ENCODE peak calls at places on chromosomes 1 and 21, in nine cellular contexts. One of them, this sample, is unnamed.

GRCh38 chr21:24514081-24514733 is 1093.1 kb downstream of the MRPL39 start:
- DNase-seq in psoas muscle: no peak
- DNase-seq in AG09319: no peak
- DNase-seq in foreskin keratinocyte: peak; percentile 1
- DNase-seq in MM.1S: peak; percentile 57
- DNase-seq in IMR-90: peak; percentile 27
- DNase-seq in fibroblast of pulmonary artery: peak; percentile 4
- DNase-seq in ovary: no peak
- DNase-seq in dorsolateral prefrontal cortex: no peak
- DNase-seq in this sample: no peak

GRCh38 chr1:236761397-236762132 is 33.5 kb upstream of the MTR start:
- DNase-seq in psoas muscle: no peak
- DNase-seq in MM.1S: no peak
- DNase-seq in fibroblast of pulmonary artery: no peak
- DNase-seq in AG09319: no peak
- DNase-seq in IMR-90: no peak
- DNase-seq in dorsolateral prefrontal cortex: no peak
- DNase-seq in ovary: no peak
- DNase-seq in foreskin keratinocyte: no peak
- DNase-seq in this sample: no peak

GRCh38 chr1:197908695-197909336 is 6.4 kb downstream of the C1orf53 start:
- DNase-seq in dorsolateral prefrontal cortex: no peak
- DNase-seq in AG09319: no peak
- DNase-seq in MM.1S: no peak
- DNase-seq in IMR-90: no peak
- DNase-seq in ovary: no peak
- DNase-seq in fibroblast of pulmonary artery: no peak
- DNase-seq in psoas muscle: no peak
- DNase-seq in foreskin keratinocyte: no peak
- DNase-seq in this sample: no peak

GRCh38 chr1:234866007-234866866 is 256.3 kb upstream of the IRF2BP2 start:
- DNase-seq in IMR-90: peak; percentile 90
- DNase-seq in ovary: no peak
- DNase-seq in psoas muscle: peak; percentile 57
- DNase-seq in fibroblast of pulmonary artery: peak; percentile 88
- DNase-seq in MM.1S: no peak
- DNase-seq in dorsolateral prefrontal cortex: no peak
- DNase-seq in foreskin keratinocyte: peak; percentile 68
- DNase-seq in AG09319: no peak
- DNase-seq in this sample: no peak

GRCh38 chr1:17926906-17927305 is 171.8 kb downstream of the ACTL8 start:
- DNase-seq in MM.1S: no peak
- DNase-seq in dorsolateral prefrontal cortex: no peak
- DNase-seq in psoas muscle: no peak
- DNase-seq in ovary: no peak
- DNase-seq in foreskin keratinocyte: no peak
- DNase-seq in AG09319: no peak
- DNase-seq in fibroblast of pulmonary artery: no peak
- DNase-seq in IMR-90: no peak
- DNase-seq in this sample: no peak

GRCh38 chr1:216903389-216903754 is 180.1 kb upstream of the ESRRG start:
- DNase-seq in psoas muscle: no peak
- DNase-seq in IMR-90: peak; percentile 87
- DNase-seq in foreskin keratinocyte: peak; percentile 97
- DNase-seq in MM.1S: no peak
- DNase-seq in ovary: no peak
- DNase-seq in fibroblast of pulmonary artery: peak; percentile 46
- DNase-seq in dorsolateral prefrontal cortex: no peak
- DNase-seq in AG09319: no peak
- DNase-seq in this sample: no peak

GRCh38 chr1:57470028-57470427 is 46.2 kb upstream of the DAB1 start:
- DNase-seq in MM.1S: no peak
- DNase-seq in fibroblast of pulmonary artery: peak; percentile 41
- DNase-seq in foreskin keratinocyte: no peak
- DNase-seq in IMR-90: peak; percentile 60
- DNase-seq in dorsolateral prefrontal cortex: no peak
- DNase-seq in psoas muscle: no peak
- DNase-seq in ovary: no peak
- DNase-seq in AG09319: no peak
- DNase-seq in this sample: no peak

GRCh38 chr1:154866995-154867795 is 2.9 kb downstream of the KCNN3 start:
- DNase-seq in MM.1S: no peak
- DNase-seq in dorsolateral prefrontal cortex: peak; percentile 76
- DNase-seq in psoas muscle: peak; percentile 67
- DNase-seq in foreskin keratinocyte: peak; percentile 75
- DNase-seq in AG09319: no peak
- DNase-seq in IMR-90: peak; percentile 85
- DNase-seq in ovary: no peak
- DNase-seq in fibroblast of pulmonary artery: peak; percentile 74
- DNase-seq in this sample: peak; percentile 51

GRCh38 chr1:86449103-86449502 is 19.6 kb upstream of the CLCA1 start:
- DNase-seq in IMR-90: no peak
- DNase-seq in AG09319: no peak
- DNase-seq in foreskin keratinocyte: no peak
- DNase-seq in fibroblast of pulmonary artery: no peak
- DNase-seq in dorsolateral prefrontal cortex: no peak
- DNase-seq in psoas muscle: no peak
- DNase-seq in ovary: no peak
- DNase-seq in MM.1S: no peak
- DNase-seq in this sample: no peak

GRCh38 chr1:247914941-247915662 is 5.0 kb upstream of the OR2T8 start:
- DNase-seq in foreskin keratinocyte: no peak
- DNase-seq in IMR-90: no peak
- DNase-seq in ovary: no peak
- DNase-seq in psoas muscle: no peak
- DNase-seq in MM.1S: no peak
- DNase-seq in fibroblast of pulmonary artery: no peak
- DNase-seq in dorsolateral prefrontal cortex: no peak
- DNase-seq in AG09319: no peak
- DNase-seq in this sample: no peak

GRCh38 chr1:231844986-231845502 is 218.5 kb downstream of the DISC1 start:
- DNase-seq in foreskin keratinocyte: no peak
- DNase-seq in dorsolateral prefrontal cortex: no peak
- DNase-seq in ovary: no peak
- DNase-seq in MM.1S: no peak
- DNase-seq in IMR-90: peak; percentile 61
- DNase-seq in psoas muscle: no peak
- DNase-seq in fibroblast of pulmonary artery: no peak
- DNase-seq in AG09319: no peak
- DNase-seq in this sample: peak; percentile 4

GRCh38 chr1:30130106-30130505 is 593.3 kb downstream of the MATN1 start:
- DNase-seq in AG09319: no peak
- DNase-seq in fibroblast of pulmonary artery: no peak
- DNase-seq in MM.1S: no peak
- DNase-seq in ovary: no peak
- DNase-seq in psoas muscle: no peak
- DNase-seq in IMR-90: no peak
- DNase-seq in dorsolateral prefrontal cortex: no peak
- DNase-seq in foreskin keratinocyte: no peak
- DNase-seq in this sample: no peak

GRCh38 chr1:206892351-206892984 is 4.8 kb upstream of the IL24 start:
- DNase-seq in psoas muscle: no peak
- DNase-seq in dorsolateral prefrontal cortex: no peak
- DNase-seq in foreskin keratinocyte: no peak
- DNase-seq in ovary: no peak
- DNase-seq in MM.1S: no peak
- DNase-seq in fibroblast of pulmonary artery: peak; percentile 86
- DNase-seq in AG09319: no peak
- DNase-seq in IMR-90: peak; percentile 84
- DNase-seq in this sample: no peak

GRCh38 chr21:44875341-44875740 is 1.9 kb upstream of the PTTG1IP start:
- DNase-seq in ovary: no peak
- DNase-seq in dorsolateral prefrontal cortex: no peak
- DNase-seq in MM.1S: peak; percentile 66
- DNase-seq in fibroblast of pulmonary artery: peak; percentile 67
- DNase-seq in AG09319: peak; percentile 25
- DNase-seq in foreskin keratinocyte: peak; percentile 52
- DNase-seq in psoas muscle: no peak
- DNase-seq in IMR-90: peak; percentile 22
- DNase-seq in this sample: peak; percentile 34
- TF ChIP-seq CTCF in ovary: no peak
- TF ChIP-seq CTCF in dorsolateral prefrontal cortex: no peak
- TF ChIP-seq CTCF in MM.1S: peak; percentile 35
- TF ChIP-seq CTCF in fibroblast of pulmonary artery: peak; percentile 5
- TF ChIP-seq CTCF in AG09319: peak; percentile 17
- TF ChIP-seq CTCF in foreskin keratinocyte: peak; percentile 60
- TF ChIP-seq CTCF in psoas muscle: no peak
- TF ChIP-seq CTCF in IMR-90: no peak
- TF ChIP-seq CTCF in this sample: peak; percentile 47

GRCh38 chr1:195902779-195903178 is 705.5 kb downstream of the KCNT2 start:
- DNase-seq in fibroblast of pulmonary artery: no peak
- DNase-seq in MM.1S: no peak
- DNase-seq in IMR-90: no peak
- DNase-seq in psoas muscle: no peak
- DNase-seq in AG09319: no peak
- DNase-seq in dorsolateral prefrontal cortex: no peak
- DNase-seq in ovary: no peak
- DNase-seq in foreskin keratinocyte: no peak
- DNase-seq in this sample: no peak

GRCh38 chr1:195899762-195900352 is 708.4 kb downstream of the KCNT2 start:
- DNase-seq in AG09319: no peak
- DNase-seq in foreskin keratinocyte: peak; percentile 72
- DNase-seq in IMR-90: peak; percentile 74
- DNase-seq in MM.1S: no peak
- DNase-seq in ovary: no peak
- DNase-seq in dorsolateral prefrontal cortex: no peak
- DNase-seq in fibroblast of pulmonary artery: peak; percentile 59
- DNase-seq in psoas muscle: no peak
- DNase-seq in this sample: no peak

GRCh38 chr1:195898924-195899323 is 709.3 kb downstream of the KCNT2 start:
- DNase-seq in MM.1S: no peak
- DNase-seq in IMR-90: no peak
- DNase-seq in psoas muscle: no peak
- DNase-seq in fibroblast of pulmonary artery: no peak
- DNase-seq in dorsolateral prefrontal cortex: no peak
- DNase-seq in AG09319: no peak
- DNase-seq in foreskin keratinocyte: no peak
- DNase-seq in ovary: no peak
- DNase-seq in this sample: no peak

GRCh38 chr1:195894411-195894810 is 713.8 kb downstream of the KCNT2 start:
- DNase-seq in IMR-90: peak; percentile 1
- DNase-seq in ovary: no peak
- DNase-seq in fibroblast of pulmonary artery: peak; percentile 74
- DNase-seq in foreskin keratinocyte: peak; percentile 18
- DNase-seq in psoas muscle: no peak
- DNase-seq in MM.1S: no peak
- DNase-seq in AG09319: no peak
- DNase-seq in dorsolateral prefrontal cortex: no peak
- DNase-seq in this sample: no peak

GRCh38 chr1:195897072-195897471 is 711.2 kb downstream of the KCNT2 start:
- DNase-seq in foreskin keratinocyte: peak; percentile 17
- DNase-seq in MM.1S: no peak
- DNase-seq in dorsolateral prefrontal cortex: no peak
- DNase-seq in psoas muscle: no peak
- DNase-seq in ovary: no peak
- DNase-seq in AG09319: no peak
- DNase-seq in fibroblast of pulmonary artery: no peak
- DNase-seq in IMR-90: no peak
- DNase-seq in this sample: no peak
- TF ChIP-seq CTCF in foreskin keratinocyte: peak; percentile 53
- TF ChIP-seq CTCF in MM.1S: no peak
- TF ChIP-seq CTCF in dorsolateral prefrontal cortex: no peak
- TF ChIP-seq CTCF in psoas muscle: no peak
- TF ChIP-seq CTCF in ovary: no peak
- TF ChIP-seq CTCF in AG09319: no peak
- TF ChIP-seq CTCF in fibroblast of pulmonary artery: no peak
- TF ChIP-seq CTCF in IMR-90: no peak
- TF ChIP-seq CTCF in this sample: no peak

DNA sequence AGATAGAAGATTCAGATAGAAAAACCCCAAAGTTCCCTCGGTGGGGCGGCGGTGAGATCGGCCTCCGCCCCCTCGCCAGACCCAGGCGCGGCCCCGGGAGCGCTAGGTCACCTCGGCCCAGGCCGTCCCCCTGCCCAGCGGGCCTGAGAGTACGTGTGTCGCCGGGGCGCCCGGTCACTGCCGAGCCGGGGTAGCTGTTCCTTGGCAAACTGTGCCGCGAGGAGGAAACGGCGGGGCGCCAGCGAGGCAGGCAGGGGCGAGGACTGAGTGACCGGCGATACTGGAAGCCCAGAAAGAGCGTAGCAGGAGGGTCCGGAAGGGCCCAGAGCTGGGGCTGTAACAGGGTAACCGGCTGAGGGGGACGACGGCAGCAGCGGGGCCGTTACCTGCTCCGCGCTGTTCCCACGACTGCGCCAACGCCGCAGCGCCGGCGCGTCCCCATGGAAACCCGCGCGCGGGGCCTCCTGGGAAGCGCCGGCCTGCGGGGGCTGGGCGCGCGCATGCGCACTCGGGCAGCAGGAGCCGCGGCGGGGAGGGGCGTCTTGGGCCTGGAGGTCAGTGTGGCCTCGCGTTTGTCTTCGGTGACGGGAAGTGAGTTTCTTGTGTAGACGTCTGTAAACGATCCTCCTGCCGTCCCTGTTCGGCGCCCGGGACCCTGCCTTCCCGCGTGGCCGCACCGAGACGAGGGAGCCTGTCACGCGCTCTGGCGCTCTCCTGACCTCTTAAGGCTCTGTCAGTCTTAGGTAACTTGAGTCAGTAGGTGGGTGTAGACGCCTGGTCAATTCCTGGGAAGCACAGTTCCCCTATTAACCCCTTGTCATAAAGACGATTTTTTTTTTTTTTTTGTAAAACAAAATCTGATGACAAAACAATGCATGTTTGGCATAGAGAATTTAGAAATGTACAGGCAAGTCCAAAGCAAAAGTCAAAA is at the start of gene LCA5L:
- DNase-seq in fibroblast of pulmonary artery: peak; percentile 92
- DNase-seq in AG09319: peak; percentile 71
- DNase-seq in dorsolateral prefrontal cortex: peak; percentile 87
- DNase-seq in IMR-90: peak; percentile 81
- DNase-seq in ovary: peak; percentile 95
- DNase-seq in psoas muscle: peak; percentile 91
- DNase-seq in MM.1S: peak; percentile 99
- DNase-seq in foreskin keratinocyte: peak; percentile 73
- DNase-seq in this sample: peak; percentile 93
- TF ChIP-seq CTCF in fibroblast of pulmonary artery: peak; percentile 15
- TF ChIP-seq CTCF in AG09319: peak; percentile 24
- TF ChIP-seq CTCF in dorsolateral prefrontal cortex: no peak
- TF ChIP-seq CTCF in IMR-90: peak; percentile 26
- TF ChIP-seq CTCF in ovary: no peak
- TF ChIP-seq CTCF in psoas muscle: no peak
- TF ChIP-seq CTCF in MM.1S: peak; percentile 21
- TF ChIP-seq CTCF in foreskin keratinocyte: peak; percentile 15
- TF ChIP-seq CTCF in this sample: peak; percentile 13

GRCh38 chr1:184684285-184685077 is 70.2 kb downstream of the EDEM3 start:
- DNase-seq in MM.1S: no peak
- DNase-seq in foreskin keratinocyte: no peak
- DNase-seq in fibroblast of pulmonary artery: no peak
- DNase-seq in IMR-90: no peak
- DNase-seq in dorsolateral prefrontal cortex: peak; percentile 64
- DNase-seq in AG09319: no peak
- DNase-seq in psoas muscle: peak; percentile 34
- DNase-seq in ovary: peak; percentile 44
- DNase-seq in this sample: no peak
- TF ChIP-seq CTCF in MM.1S: no peak
- TF ChIP-seq CTCF in foreskin keratinocyte: no peak
- TF ChIP-seq CTCF in fibroblast of pulmonary artery: no peak
- TF ChIP-seq CTCF in IMR-90: no peak
- TF ChIP-seq CTCF in dorsolateral prefrontal cortex: no peak
- TF ChIP-seq CTCF in AG09319: no peak
- TF ChIP-seq CTCF in psoas muscle: no peak
- TF ChIP-seq CTCF in ovary: no peak
- TF ChIP-seq CTCF in this sample: no peak

GRCh38 chr1:115062542-115063004 is 26.7 kb downstream of the TSPAN2 start:
- DNase-seq in IMR-90: no peak
- DNase-seq in AG09319: no peak
- DNase-seq in fibroblast of pulmonary artery: no peak
- DNase-seq in foreskin keratinocyte: peak; percentile 89
- DNase-seq in dorsolateral prefrontal cortex: no peak
- DNase-seq in MM.1S: peak; percentile 84
- DNase-seq in ovary: no peak
- DNase-seq in psoas muscle: peak; percentile 37
- DNase-seq in this sample: no peak
- TF ChIP-seq CTCF in IMR-90: no peak
- TF ChIP-seq CTCF in AG09319: no peak
- TF ChIP-seq CTCF in fibroblast of pulmonary artery: no peak
- TF ChIP-seq CTCF in foreskin keratinocyte: no peak
- TF ChIP-seq CTCF in dorsolateral prefrontal cortex: no peak
- TF ChIP-seq CTCF in MM.1S: no peak
- TF ChIP-seq CTCF in ovary: no peak
- TF ChIP-seq CTCF in psoas muscle: no peak
- TF ChIP-seq CTCF in this sample: no peak